ENCODE peak calls at places on chromosome 3, in four cellular contexts. One of them, this sample, is unnamed.

GRCh38 chr3:123453675-123454074 is 4.8 kb upstream of the ADCY5 start:
- DNase-seq in GM12878: no peak
- DNase-seq in K562: no peak
- DNase-seq in HepG2: no peak
- DNase-seq in this sample: no peak

GRCh38 chr3:160129459-160130061 is 95.7 kb upstream of the C3orf80 start:
- DNase-seq in GM12878: peak
- DNase-seq in K562: no peak
- DNase-seq in HepG2: no peak
- DNase-seq in this sample: no peak

GRCh38 chr3:87006844-87007439 is 16.0 kb upstream of the VGLL3 start:
- DNase-seq in GM12878: no peak
- DNase-seq in K562: no peak
- DNase-seq in HepG2: no peak
- DNase-seq in this sample: no peak

GRCh38 chr3:159146856-159147255 is 345.0 kb downstream of the MFSD1 start:
- DNase-seq in GM12878: no peak
- DNase-seq in K562: no peak
- DNase-seq in HepG2: no peak
- DNase-seq in this sample: no peak

GRCh38 chr3:76039431-76039830 is 254.1 kb upstream of the ZNF717 start:
- DNase-seq in GM12878: no peak
- DNase-seq in K562: no peak
- DNase-seq in HepG2: no peak
- DNase-seq in this sample: no peak

GRCh38 chr3:30523366-30523765 is 83.0 kb upstream of the TGFBR2 start:
- DNase-seq in GM12878: no peak
- DNase-seq in K562: no peak
- DNase-seq in HepG2: no peak
- DNase-seq in this sample: no peak

GRCh38 chr3:197132916-197133530 is 103.4 kb upstream of the MELTF start:
- DNase-seq in GM12878: no peak
- DNase-seq in K562: no peak
- DNase-seq in HepG2: no peak
- DNase-seq in this sample: no peak

GRCh38 chr3:116005404-116005803 is 382.1 kb downstream of the GAP43 start:
- DNase-seq in GM12878: no peak
- DNase-seq in K562: peak
- DNase-seq in HepG2: no peak
- DNase-seq in this sample: peak

GRCh38 chr3:81867875-81868274 is 106.4 kb upstream of the GBE1 start:
- DNase-seq in GM12878: no peak
- DNase-seq in K562: no peak
- DNase-seq in HepG2: no peak
- DNase-seq in this sample: no peak

GRCh38 chr3:38084019-38084968 is 45.3 kb downstream of the DLEC1 start:
- DNase-seq in GM12878: no peak
- DNase-seq in K562: peak
- DNase-seq in HepG2: peak
- DNase-seq in this sample: peak

GRCh38 chr3:141287326-141287725 is 55.7 kb downstream of the PXYLP1 start:
- DNase-seq in GM12878: no peak
- DNase-seq in K562: no peak
- DNase-seq in HepG2: no peak
- DNase-seq in this sample: no peak

GRCh38 chr3:158753814-158754213 is 21.6 kb upstream of the RARRES1 start:
- DNase-seq in GM12878: no peak
- DNase-seq in K562: no peak
- DNase-seq in HepG2: no peak
- DNase-seq in this sample: no peak

GRCh38 chr3:196602673-196603072 is 34.2 kb downstream of the FBXO45 start:
- DNase-seq in GM12878: no peak
- DNase-seq in K562: no peak
- DNase-seq in HepG2: no peak
- DNase-seq in this sample: no peak

GRCh38 chr3:153084431-153084830 is 77.6 kb upstream of the RAP2B start:
- DNase-seq in GM12878: no peak
- DNase-seq in K562: no peak
- DNase-seq in HepG2: no peak
- DNase-seq in this sample: no peak

GRCh38 chr3:183116051-183116614 is 16.8 kb upstream of the MCCC1 start:
- DNase-seq in GM12878: no peak
- DNase-seq in K562: peak
- DNase-seq in HepG2: peak
- DNase-seq in this sample: no peak

GRCh38 chr3:14425574-14426304 is 23.3 kb downstream of the SLC6A6 start:
- DNase-seq in GM12878: no peak
- DNase-seq in K562: no peak
- DNase-seq in HepG2: no peak
- DNase-seq in this sample: no peak
- TF ChIP-seq FOXM1 in GM12878: no peak
- TF ChIP-seq FOXM1 in K562: no peak
- TF ChIP-seq FOXM1 in HepG2: no peak
- TF ChIP-seq FOXM1 in this sample: no peak

DNA sequence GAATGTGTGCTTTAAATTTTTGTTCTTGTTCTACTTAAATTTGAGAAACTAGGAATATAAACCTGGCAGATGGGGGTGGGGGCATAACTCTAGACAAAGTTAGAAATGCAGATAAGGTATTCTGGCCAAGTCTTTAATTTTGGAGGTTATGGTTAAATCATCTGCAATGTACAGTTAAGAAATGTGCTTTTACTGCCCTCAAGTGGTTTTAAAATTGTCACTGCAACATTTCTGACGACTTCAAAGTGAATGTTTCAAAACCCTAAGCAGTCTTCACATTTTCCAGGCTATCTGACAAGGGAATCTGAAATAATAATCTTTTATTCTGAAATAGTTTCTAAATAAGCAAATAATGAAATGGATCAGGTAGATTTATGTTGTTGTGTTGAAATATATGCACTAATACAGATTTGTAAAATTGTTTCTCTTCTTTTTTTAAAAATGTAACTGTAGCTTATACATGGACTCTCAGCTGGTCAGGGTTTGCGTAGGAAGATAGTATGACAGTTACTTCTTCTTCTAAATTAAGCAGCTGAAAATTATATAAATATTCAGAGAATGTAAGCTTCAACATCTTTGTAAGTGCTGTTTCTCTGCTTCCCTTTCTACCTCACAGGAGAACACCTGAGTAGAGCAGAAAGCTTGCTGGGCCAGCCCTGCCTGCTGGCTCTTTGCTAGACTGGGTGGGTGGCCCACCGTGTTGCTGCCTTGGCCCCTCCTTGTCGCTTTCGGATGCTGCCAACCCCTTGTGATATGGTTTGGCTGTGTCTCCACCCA is 45.0 kb downstream of the SUCNR1 start:
- DNase-seq in GM12878: peak
- DNase-seq in K562: peak
- DNase-seq in HepG2: peak
- DNase-seq in this sample: peak
- TF ChIP-seq FOXK2 in GM12878: no peak
- TF ChIP-seq FOXK2 in K562: no peak
- TF ChIP-seq FOXK2 in HepG2: no peak
- TF ChIP-seq FOXK2 in this sample: no peak

GRCh38 chr3:69205385-69205784 is 83.0 kb upstream of the LMOD3 start:
- DNase-seq in GM12878: no peak
- DNase-seq in K562: no peak
- DNase-seq in HepG2: no peak
- DNase-seq in this sample: no peak

GRCh38 chr3:69204315-69204957 is 82.0 kb upstream of the LMOD3 start:
- DNase-seq in GM12878: peak
- DNase-seq in K562: no peak
- DNase-seq in HepG2: peak
- DNase-seq in this sample: no peak

GRCh38 chr3:69200384-69201068 is 78.1 kb upstream of the LMOD3 start:
- DNase-seq in GM12878: no peak
- DNase-seq in K562: peak
- DNase-seq in HepG2: peak
- DNase-seq in this sample: peak

GRCh38 chr3:69201658-69202057 is 79.3 kb upstream of the LMOD3 start:
- DNase-seq in GM12878: no peak
- DNase-seq in K562: no peak
- DNase-seq in HepG2: no peak
- DNase-seq in this sample: no peak

GRCh38 chr3:69203631-69204314 is 81.4 kb upstream of the LMOD3 start:
- DNase-seq in GM12878: no peak
- DNase-seq in K562: no peak
- DNase-seq in HepG2: no peak
- DNase-seq in this sample: no peak
- TF ChIP-seq FOXM1 in GM12878: no peak
- TF ChIP-seq FOXM1 in K562: no peak
- TF ChIP-seq FOXM1 in HepG2: no peak
- TF ChIP-seq FOXM1 in this sample: no peak

GRCh38 chr3:10455515-10455914 is 49.9 kb downstream of the ATP2B2 start:
- DNase-seq in GM12878: no peak
- DNase-seq in K562: no peak
- DNase-seq in HepG2: no peak
- DNase-seq in this sample: no peak
- TF ChIP-seq FOXK2 in GM12878: no peak
- TF ChIP-seq FOXK2 in K562: no peak
- TF ChIP-seq FOXK2 in HepG2: no peak
- TF ChIP-seq FOXK2 in this sample: no peak